ENCODE peak calls at places on chromosome 12, in nine cellular contexts. One of them, this sample, is unnamed.

GRCh38 chr12:105588126-105588525 is 257.6 kb downstream of the C12orf75 start:
- DNase-seq in GM23248: no peak
- DNase-seq in PC-9: no peak
- DNase-seq in SK-N-SH: no peak
- DNase-seq in PC-3: no peak
- DNase-seq in Karpas-422: no peak
- DNase-seq in hepatocyte: no peak
- DNase-seq in HCT116: no peak
- DNase-seq in OCI-LY7: no peak
- DNase-seq in this sample: no peak

GRCh38 chr12:109800536-109800935 is 32.7 kb downstream of the TRPV4 start:
- DNase-seq in GM23248: no peak
- DNase-seq in PC-9: no peak
- DNase-seq in SK-N-SH: no peak
- DNase-seq in PC-3: no peak
- DNase-seq in Karpas-422: no peak
- DNase-seq in hepatocyte: no peak
- DNase-seq in HCT116: no peak
- DNase-seq in OCI-LY7: no peak
- DNase-seq in this sample: no peak

GRCh38 chr12:77218278-77218677 is 152.9 kb upstream of the E2F7 start:
- DNase-seq in GM23248: no peak
- DNase-seq in PC-9: no peak
- DNase-seq in SK-N-SH: no peak
- DNase-seq in PC-3: no peak
- DNase-seq in Karpas-422: no peak
- DNase-seq in hepatocyte: no peak
- DNase-seq in HCT116: no peak
- DNase-seq in OCI-LY7: no peak
- DNase-seq in this sample: no peak

GRCh38 chr12:25997401-25997973 is 39.0 kb downstream of the RASSF8 start:
- DNase-seq in GM23248: peak; percentile 93
- DNase-seq in PC-9: peak; percentile 84
- DNase-seq in SK-N-SH: no peak
- DNase-seq in PC-3: peak; percentile 100
- DNase-seq in Karpas-422: no peak
- DNase-seq in hepatocyte: no peak
- DNase-seq in HCT116: peak; percentile 23
- DNase-seq in OCI-LY7: no peak
- DNase-seq in this sample: no peak

GRCh38 chr12:50981319-50982239 is 29.2 kb downstream of the HIGD1C start:
- DNase-seq in GM23248: no peak
- DNase-seq in PC-9: no peak
- DNase-seq in SK-N-SH: no peak
- DNase-seq in PC-3: no peak
- DNase-seq in Karpas-422: no peak
- DNase-seq in hepatocyte: peak; percentile 47
- DNase-seq in HCT116: no peak
- DNase-seq in OCI-LY7: no peak
- DNase-seq in this sample: no peak

GRCh38 chr12:66695130-66695529 is 16.3 kb upstream of the GRIP1 start:
- DNase-seq in GM23248: no peak
- DNase-seq in PC-9: peak; percentile 38
- DNase-seq in SK-N-SH: no peak
- DNase-seq in PC-3: no peak
- DNase-seq in Karpas-422: no peak
- DNase-seq in hepatocyte: no peak
- DNase-seq in HCT116: no peak
- DNase-seq in OCI-LY7: no peak
- DNase-seq in this sample: peak; percentile 86

GRCh38 chr12:66302827-66303169 is 505 bp downstream of the HELB start:
- DNase-seq in GM23248: no peak
- DNase-seq in PC-9: no peak
- DNase-seq in SK-N-SH: no peak
- DNase-seq in PC-3: no peak
- DNase-seq in Karpas-422: no peak
- DNase-seq in hepatocyte: no peak
- DNase-seq in HCT116: no peak
- DNase-seq in OCI-LY7: no peak
- DNase-seq in this sample: no peak

GRCh38 chr12:79690156-79690605 is 583 bp downstream of the PAWR start:
- DNase-seq in GM23248: peak; percentile 66
- DNase-seq in PC-9: no peak
- DNase-seq in SK-N-SH: peak; percentile 49
- DNase-seq in PC-3: peak; percentile 40
- DNase-seq in Karpas-422: peak; percentile 75
- DNase-seq in hepatocyte: no peak
- DNase-seq in HCT116: no peak
- DNase-seq in OCI-LY7: no peak
- DNase-seq in this sample: peak; percentile 31

GRCh38 chr12:97308576-97309198 is 153.9 kb upstream of the RMST start:
- DNase-seq in GM23248: peak; percentile 36
- DNase-seq in PC-9: peak; percentile 37
- DNase-seq in SK-N-SH: no peak
- DNase-seq in PC-3: peak; percentile 65
- DNase-seq in Karpas-422: peak; percentile 83
- DNase-seq in hepatocyte: peak; percentile 58
- DNase-seq in HCT116: peak; percentile 46
- DNase-seq in OCI-LY7: peak; percentile 55
- DNase-seq in this sample: peak; percentile 49

GRCh38 chr12:118193477-118193876 is 57.6 kb downstream of the PEBP1 start:
- DNase-seq in GM23248: no peak
- DNase-seq in PC-9: no peak
- DNase-seq in SK-N-SH: no peak
- DNase-seq in PC-3: no peak
- DNase-seq in Karpas-422: no peak
- DNase-seq in hepatocyte: no peak
- DNase-seq in HCT116: no peak
- DNase-seq in OCI-LY7: no peak
- DNase-seq in this sample: no peak

GRCh38 chr12:118188690-118189371 is 52.9 kb downstream of the PEBP1 start:
- DNase-seq in GM23248: peak; percentile 65
- DNase-seq in PC-9: no peak
- DNase-seq in SK-N-SH: peak; percentile 62
- DNase-seq in PC-3: no peak
- DNase-seq in Karpas-422: no peak
- DNase-seq in hepatocyte: no peak
- DNase-seq in HCT116: no peak
- DNase-seq in OCI-LY7: no peak
- DNase-seq in this sample: no peak

GRCh38 chr12:118189761-118190181 is 53.8 kb downstream of the PEBP1 start:
- DNase-seq in GM23248: peak; percentile 78
- DNase-seq in PC-9: no peak
- DNase-seq in SK-N-SH: peak; percentile 53
- DNase-seq in PC-3: no peak
- DNase-seq in Karpas-422: no peak
- DNase-seq in hepatocyte: peak; percentile 33
- DNase-seq in HCT116: no peak
- DNase-seq in OCI-LY7: no peak
- DNase-seq in this sample: no peak

GRCh38 chr12:118187746-118188390 is 51.9 kb downstream of the PEBP1 start:
- DNase-seq in GM23248: no peak
- DNase-seq in PC-9: no peak
- DNase-seq in SK-N-SH: peak; percentile 30
- DNase-seq in PC-3: no peak
- DNase-seq in Karpas-422: no peak
- DNase-seq in hepatocyte: no peak
- DNase-seq in HCT116: no peak
- DNase-seq in OCI-LY7: no peak
- DNase-seq in this sample: no peak

GRCh38 chr12:118190266-118190665 is 54.3 kb downstream of the PEBP1 start:
- DNase-seq in GM23248: peak; percentile 61
- DNase-seq in PC-9: no peak
- DNase-seq in SK-N-SH: peak; percentile 33
- DNase-seq in PC-3: no peak
- DNase-seq in Karpas-422: no peak
- DNase-seq in hepatocyte: peak; percentile 18
- DNase-seq in HCT116: no peak
- DNase-seq in OCI-LY7: no peak
- DNase-seq in this sample: no peak
- H3K9me2 ChIP-seq in GM23248: no peaks in the 10 kb centered on the region
- H3K9me2 ChIP-seq in PC-9: no peaks in the 10 kb centered on the region
- H3K9me2 ChIP-seq in SK-N-SH: no peaks in the 10 kb centered on the region
- H3K9me2 ChIP-seq in PC-3: no peaks in the 10 kb centered on the region
- H3K9me2 ChIP-seq in Karpas-422: no peaks in the 10 kb centered on the region
- H3K9me2 ChIP-seq in hepatocyte: no peaks in the 10 kb centered on the region
- H3K9me2 ChIP-seq in HCT116: no peaks in the 10 kb centered on the region
- H3K9me2 ChIP-seq in OCI-LY7: no peaks in the 10 kb centered on the region
- H3K9me2 ChIP-seq in this sample: no peaks in the 10 kb centered on the region

GRCh38 chr12:41942355-41942754 is 202.3 kb downstream of the GXYLT1 start:
- DNase-seq in GM23248: no peak
- DNase-seq in PC-9: no peak
- DNase-seq in SK-N-SH: no peak
- DNase-seq in PC-3: no peak
- DNase-seq in Karpas-422: no peak
- DNase-seq in hepatocyte: no peak
- DNase-seq in HCT116: no peak
- DNase-seq in OCI-LY7: no peak
- DNase-seq in this sample: no peak
- H3K9me2 ChIP-seq in GM23248: no peaks in the 10 kb centered on the region
- H3K9me2 ChIP-seq in PC-9: no peaks in the 10 kb centered on the region
- H3K9me2 ChIP-seq in SK-N-SH: no peaks in the 10 kb centered on the region
- H3K9me2 ChIP-seq in PC-3: no peaks in the 10 kb centered on the region
- H3K9me2 ChIP-seq in Karpas-422: no peaks in the 10 kb centered on the region
- H3K9me2 ChIP-seq in hepatocyte: no peaks in the 10 kb centered on the region
- H3K9me2 ChIP-seq in HCT116: no peaks in the 10 kb centered on the region
- H3K9me2 ChIP-seq in OCI-LY7: no peaks in the 10 kb centered on the region
- H3K9me2 ChIP-seq in this sample: no peaks in the 10 kb centered on the region

DNA sequence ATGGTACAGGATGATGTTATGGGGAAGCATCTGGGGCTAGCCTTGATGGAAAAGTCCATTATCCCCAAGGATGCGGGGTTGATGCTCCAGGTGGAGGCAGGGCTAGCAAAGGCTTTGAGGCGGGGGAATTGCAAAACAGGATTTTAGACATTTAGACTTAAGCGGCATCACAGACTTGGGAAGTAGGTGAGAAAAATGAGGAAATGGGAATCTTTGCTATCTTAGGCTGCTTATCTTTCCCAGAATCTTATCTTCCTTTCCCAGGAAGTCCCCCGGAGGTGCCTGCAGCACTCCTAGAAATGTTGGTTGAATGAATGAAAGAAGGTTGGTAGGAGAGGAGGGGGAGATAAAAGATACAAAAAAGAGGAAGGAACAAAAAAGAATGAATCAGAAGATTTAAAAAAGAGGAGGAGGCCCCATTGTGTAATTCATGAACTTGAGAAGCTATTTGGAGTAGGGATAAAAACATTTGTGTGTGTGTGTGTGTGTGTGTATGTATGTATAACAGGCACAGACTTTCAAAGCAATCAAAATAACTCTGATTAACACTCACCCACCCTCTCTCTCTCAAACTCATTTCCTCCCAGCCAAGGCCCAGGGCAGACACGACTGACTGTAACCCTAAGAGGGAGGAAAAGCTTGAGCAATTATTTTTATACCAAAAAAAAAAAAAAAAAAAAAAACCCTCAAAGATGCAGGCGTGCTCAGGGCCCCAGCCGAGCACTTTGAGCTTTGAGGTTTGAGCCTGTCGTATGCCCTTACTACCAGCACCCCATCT is 62.5 kb upstream of the TBX3 start:
- DNase-seq in GM23248: peak; percentile 29
- DNase-seq in PC-9: no peak
- DNase-seq in SK-N-SH: no peak
- DNase-seq in PC-3: no peak
- DNase-seq in Karpas-422: no peak
- DNase-seq in hepatocyte: no peak
- DNase-seq in HCT116: no peak
- DNase-seq in OCI-LY7: no peak
- DNase-seq in this sample: no peak
- H3K9me2 ChIP-seq in GM23248: no peaks in the 10 kb centered on the region
- H3K9me2 ChIP-seq in PC-9: no peaks in the 10 kb centered on the region
- H3K9me2 ChIP-seq in SK-N-SH: no peaks in the 10 kb centered on the region
- H3K9me2 ChIP-seq in PC-3: no peaks in the 10 kb centered on the region
- H3K9me2 ChIP-seq in Karpas-422: no peaks in the 10 kb centered on the region
- H3K9me2 ChIP-seq in hepatocyte: no peaks in the 10 kb centered on the region
- H3K9me2 ChIP-seq in HCT116: no peaks in the 10 kb centered on the region
- H3K9me2 ChIP-seq in OCI-LY7: no peaks in the 10 kb centered on the region
- H3K9me2 ChIP-seq in this sample: no peaks in the 10 kb centered on the region

GRCh38 chr12:114678028-114678427 is 5.9 kb downstream of the TBX3 start:
- DNase-seq in GM23248: peak; percentile 39
- DNase-seq in PC-9: no peak
- DNase-seq in SK-N-SH: peak; percentile 60
- DNase-seq in PC-3: no peak
- DNase-seq in Karpas-422: no peak
- DNase-seq in hepatocyte: no peak
- DNase-seq in HCT116: no peak
- DNase-seq in OCI-LY7: no peak
- DNase-seq in this sample: no peak
- H3K9me2 ChIP-seq in GM23248: no peaks in the 10 kb centered on the region
- H3K9me2 ChIP-seq in PC-9: no peaks in the 10 kb centered on the region
- H3K9me2 ChIP-seq in SK-N-SH: no peaks in the 10 kb centered on the region
- H3K9me2 ChIP-seq in PC-3: no peaks in the 10 kb centered on the region
- H3K9me2 ChIP-seq in Karpas-422: no peaks in the 10 kb centered on the region
- H3K9me2 ChIP-seq in hepatocyte: no peaks in the 10 kb centered on the region
- H3K9me2 ChIP-seq in HCT116: no peaks in the 10 kb centered on the region
- H3K9me2 ChIP-seq in OCI-LY7: no peaks in the 10 kb centered on the region
- H3K9me2 ChIP-seq in this sample: no peaks in the 10 kb centered on the region

GRCh38 chr12:63144556-63144955 is 6.4 kb downstream of the AVPR1A start:
- DNase-seq in GM23248: no peak
- DNase-seq in PC-9: no peak
- DNase-seq in SK-N-SH: no peak
- DNase-seq in PC-3: no peak
- DNase-seq in Karpas-422: no peak
- DNase-seq in hepatocyte: no peak
- DNase-seq in HCT116: no peak
- DNase-seq in OCI-LY7: no peak
- DNase-seq in this sample: no peak
- H3K9me2 ChIP-seq in GM23248: no peaks in the 10 kb centered on the region
- H3K9me2 ChIP-seq in PC-9: no peaks in the 10 kb centered on the region
- H3K9me2 ChIP-seq in SK-N-SH: no peaks in the 10 kb centered on the region
- H3K9me2 ChIP-seq in PC-3: no peaks in the 10 kb centered on the region
- H3K9me2 ChIP-seq in Karpas-422: no peaks in the 10 kb centered on the region
- H3K9me2 ChIP-seq in hepatocyte: no peaks in the 10 kb centered on the region
- H3K9me2 ChIP-seq in HCT116: no peaks in the 10 kb centered on the region
- H3K9me2 ChIP-seq in OCI-LY7: no peaks in the 10 kb centered on the region
- H3K9me2 ChIP-seq in this sample: no peaks in the 10 kb centered on the region

This sample was measured in MM.1S.